ENCODE peak calls at places on chromosomes 12 and 14, in six cellular contexts. B, S, V, O, N and Y are unnamed samples.
A peak's percentile ranks its signal among the peaks of the same experiment; 100 is the strongest.

GRCh38 chr12:27781680-27782079 is 1.6 kb upstream of the MANSC4 start:
- DNase-seq in O (no peak), V (no peak), S (no peak), N (peak; percentile 69), B (no peak), Y (no peak)

GRCh38 chr12:6975297-6976032 is 4.8 kb downstream of the EMG1 start:
- DNase-seq in O (no peak), V (no peak), B (no peak), S (no peak), N (no peak), Y (no peak)

GRCh38 chr12:60148109-60148508 is 552.3 kb downstream of the SLC16A7 start:
- DNase-seq in V (no peak), N (peak; percentile 90), B (no peak), S (no peak), O (no peak), Y (no peak)

GRCh38 chr14:101410126-101410525 is 151.2 kb upstream of the DIO3 start:
- DNase-seq in B (no peak), O (no peak), N (no peak), S (no peak), V (no peak), Y (no peak)

GRCh38 chr12:13173012-13173441 is 23.5 kb upstream of the EMP1 start:
- DNase-seq in N (peak; percentile 68), V (no peak), S (peak; percentile 27), O (no peak), B (no peak), Y (no peak)

GRCh38 chr12:110627500-110628195 is 13.7 kb downstream of the TCTN1 start:
- DNase-seq in V (no peak), B (no peak), O (no peak), N (no peak), S (no peak), Y (no peak)

GRCh38 chr12:20040844-20041243 is 327.5 kb upstream of the PDE3A start:
- DNase-seq in S (no peak), B (no peak), N (peak; percentile 39), V (no peak), O (peak; percentile 33), Y (no peak)

GRCh38 chr14:59474172-59474571 is 9.0 kb upstream of the GPR135 start:
- DNase-seq in N (peak; percentile 76), O (no peak), S (no peak), B (no peak), V (no peak), Y (no peak)

GRCh38 chr14:24274101-24274543 is 2.7 kb upstream of the RABGGTA start:
- DNase-seq in V (peak; percentile 79), B (no peak), N (no peak), S (peak; percentile 69), O (no peak), Y (peak; percentile 82)

GRCh38 chr12:99852666-99853065 is 132.1 kb downstream of the ANKS1B start:
- DNase-seq in V (no peak), S (no peak), N (no peak), O (no peak), B (no peak), Y (no peak)

GRCh38 chr12:93521225-93521854 is 51.1 kb upstream of the SOCS2 start:
- DNase-seq in N (peak; percentile 57), O (no peak), B (no peak), V (no peak), S (peak; percentile 30), Y (no peak)

GRCh38 chr12:71071466-71072097 is 86.2 kb downstream of the TSPAN8 start:
- DNase-seq in V (no peak), B (no peak), S (no peak), N (no peak), O (no peak), Y (no peak)

GRCh38 chr14:64556526-64556925 is 6.8 kb downstream of the PPP1R36 start:
- DNase-seq in B (no peak), N (peak; percentile 95), O (no peak), V (no peak), S (no peak), Y (no peak)

GRCh38 chr14:31944256-31945073 is 132.6 kb upstream of the ARHGAP5 start:
- DNase-seq in B (no peak), V (no peak), O (no peak), N (no peak), S (no peak), Y (no peak)

GRCh38 chr12:110993425-110993824 is 73.0 kb upstream of the MYL2 start:
- DNase-seq in B (no peak), S (no peak), O (no peak), N (no peak), V (no peak), Y (no peak)

GRCh38 chr12:27277846-27278260 is 33.8 kb downstream of the STK38L start:
- DNase-seq in V (peak; percentile 38), S (no peak), O (peak; percentile 39), N (peak; percentile 92), B (peak; percentile 6), Y (no peak)

GRCh38 chr12:101642115-101643067 is 47.6 kb downstream of the MYBPC1 start:
- DNase-seq in S (no peak), O (no peak), V (no peak), B (peak; percentile 65), N (no peak), Y (no peak)

GRCh38 chr14:84483072-84483410 is 1046.9 kb upstream of the FLRT2 start:
- DNase-seq in V (no peak), O (no peak), N (no peak), B (no peak), S (no peak), Y (no peak)

GRCh38 chr12:522692-523378 is 63.1 kb downstream of the B4GALNT3 start:
- DNase-seq in V (no peak), B (no peak), O (no peak), S (no peak), N (no peak), Y (no peak)

GRCh38 chr12:123384318-123384993 is 524 bp downstream of the KMT5A start:
- DNase-seq in B (peak; percentile 45), V (no peak), S (no peak), N (no peak), O (no peak), Y (no peak)

GRCh38 chr12:95653761-95654546 is 102.7 kb upstream of the USP44 start:
- DNase-seq in B (no peak), V (no peak), O (no peak), N (peak; percentile 64), S (no peak), Y (no peak)

GRCh38 chr12:7038591-7038990 is 20.3 kb upstream of the LPCAT3 start:
- DNase-seq in B (no peak), O (no peak), S (no peak), V (no peak), N (no peak), Y (no peak)

GRCh38 chr12:108495054-108495453 is 20.0 kb upstream of the FICD start:
- DNase-seq in B (peak; percentile 48), N (peak; percentile 49), O (no peak), S (no peak), V (peak; percentile 52), Y (no peak)

GRCh38 chr12:57732270-57732669 is 6.3 kb downstream of the AGAP2 start:
- DNase-seq in S (no peak), O (no peak), N (no peak), B (no peak), V (no peak), Y (peak; percentile 30)

GRCh38 chr12:49365542-49365941 is 1.7 kb upstream of the SPATS2 start:
- DNase-seq in O (no peak), S (no peak), B (no peak), V (no peak), N (peak; percentile 59), Y (no peak)

GRCh38 chr12:49364989-49365388 is 2.3 kb upstream of the SPATS2 start:
- DNase-seq in B (no peak), N (peak; percentile 85), V (no peak), O (no peak), S (no peak), Y (no peak)

GRCh38 chr12:49368240-49368600 is 958 bp downstream of the SPATS2 start:
- DNase-seq in O (no peak), N (no peak), V (peak; percentile 14), B (no peak), S (no peak), Y (no peak)

GRCh38 chr12:49367381-49368239 is at the start of gene SPATS2:
- DNase-seq in O (peak; percentile 92), V (no peak), N (peak; percentile 46), B (peak; percentile 100), S (peak; percentile 91), Y (no peak)

GRCh38 chr12:49366652-49367380 is 446 bp upstream of the SPATS2 start:
- DNase-seq in N (peak; percentile 98), O (peak; percentile 79), V (peak; percentile 96), B (peak; percentile 95), S (peak; percentile 87), Y (peak; percentile 78)
- TF ChIP-seq CTCF in N (peak; percentile 24), O (peak; percentile 25), V (no peak), B (no peak), S (no peak), Y (no peak)

DNA sequence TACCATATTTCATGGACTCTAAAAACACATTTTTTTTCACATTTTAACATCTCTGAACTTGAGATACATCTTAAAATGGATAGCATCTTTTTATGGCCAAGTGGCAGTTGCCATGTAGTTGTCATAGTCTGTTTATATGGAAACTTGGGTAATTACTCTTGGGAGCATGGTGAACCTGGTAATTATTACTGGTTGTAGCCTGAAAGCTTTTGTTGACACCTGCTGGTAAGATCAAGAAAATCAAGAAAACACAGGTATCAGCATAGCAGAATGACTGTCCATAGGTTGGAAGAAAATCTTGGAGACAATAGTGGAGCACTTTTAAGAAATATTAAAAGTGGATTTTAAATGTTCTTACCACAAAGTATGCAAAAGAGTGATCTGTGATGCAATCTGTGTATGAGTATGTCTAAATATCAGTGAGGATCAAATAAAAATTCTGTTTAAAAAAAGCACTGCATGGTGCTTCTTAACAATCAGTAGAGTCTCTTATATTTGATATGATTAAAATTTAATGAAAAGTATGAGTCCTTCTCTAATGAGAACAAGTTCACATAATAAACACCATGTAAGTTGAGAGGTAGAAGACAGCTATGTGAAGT is 44.2 kb downstream of the TTC8 start:
- DNase-seq in O (no peak), B (no peak), S (no peak), N (peak; percentile 15), V (peak; percentile 6), Y (no peak)
- TF ChIP-seq CTCF in O (peak; percentile 33), B (peak; percentile 24), S (no peak), N (peak; percentile 23), V (peak; percentile 19), Y (no peak)

DNA sequence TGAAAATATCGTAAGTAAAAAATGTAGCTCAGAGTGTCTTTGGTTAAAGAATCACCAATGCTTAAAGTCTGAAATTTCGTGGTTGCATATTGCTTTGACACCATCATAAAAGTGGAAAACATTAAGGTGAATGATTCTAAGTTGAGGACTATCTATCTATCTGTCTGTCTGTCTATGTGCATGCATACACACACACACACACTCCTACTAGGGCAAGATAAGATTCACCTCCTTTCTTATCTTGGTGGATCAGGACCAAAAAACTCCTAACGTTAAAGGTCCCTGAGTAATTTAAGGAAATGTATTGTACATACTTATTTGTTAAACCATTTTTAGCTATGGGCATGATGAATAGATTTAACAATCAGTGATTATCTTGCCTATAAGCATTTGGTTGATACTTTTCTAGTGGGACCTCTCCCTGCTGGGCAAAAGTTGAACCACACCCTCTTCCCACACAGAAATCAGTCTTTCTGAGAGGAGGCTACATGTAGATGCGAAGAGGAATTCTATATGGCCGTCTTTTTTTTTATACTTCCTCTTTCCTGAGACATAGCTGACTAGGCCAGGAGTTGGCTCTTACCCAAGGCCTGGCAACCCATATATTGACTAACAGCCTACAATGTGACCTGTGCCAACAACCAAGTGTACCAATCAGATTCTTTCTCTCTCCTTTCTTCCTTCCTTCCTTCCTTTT is 19.3 kb upstream of the LLPH start:
- DNase-seq in N (peak; percentile 28), B (no peak), O (peak; percentile 55), V (no peak), S (peak; percentile 35), Y (peak; percentile 83)
- TF ChIP-seq CTCF in N (peak; percentile 10), B (no peak), O (no peak), V (no peak), S (no peak), Y (peak; percentile 48)

GRCh38 chr12:64610660-64611429 is 550 bp downstream of the RASSF3 start:
- DNase-seq in B (peak; percentile 68), N (peak; percentile 72), V (peak; percentile 86), S (peak; percentile 67), O (peak; percentile 47), Y (peak; percentile 79)
- TF ChIP-seq CTCF in B (no peak), N (no peak), V (no peak), S (no peak), O (no peak), Y (no peak)